ENCODE peak calls at places on chromosome 1, in five cellular contexts. Y, I, D, P and J are unnamed samples.

GRCh38 chr1:77048615-77049005 is 170.6 kb downstream of the PIGK start:
- DNase-seq in Y (no peak), P (no peak), I (no peak), D (no peak), J (no peak)

GRCh38 chr1:21262282-21263051 is 27.8 kb downstream of the ECE1 start:
- DNase-seq in Y (peak; percentile 88), I (no peak), P (peak; percentile 52), D (no peak), J (peak; percentile 33)

GRCh38 chr1:76826072-76826827 is 41.0 kb upstream of the ST6GALNAC5 start:
- DNase-seq in D (no peak), I (peak; percentile 76), P (peak; percentile 23), Y (peak; percentile 16), J (no peak)

GRCh38 chr1:59804301-59804700 is 10.4 kb upstream of the HOOK1 start:
- DNase-seq in P (no peak), D (no peak), Y (no peak), I (peak; percentile 2), J (no peak)

GRCh38 chr1:23530750-23531651 is at the start of gene E2F2:
- DNase-seq in D (peak; percentile 92), Y (peak; percentile 78), P (no peak), I (peak; percentile 88), J (peak; percentile 78)

GRCh38 chr1:199460933-199461332 is 566.6 kb upstream of the NR5A2 start:
- DNase-seq in D (no peak), I (no peak), Y (peak; percentile 31), P (no peak), J (no peak)

GRCh38 chr1:169577981-169578738 is 8.1 kb downstream of the F5 start:
- DNase-seq in I (no peak), Y (no peak), P (no peak), D (no peak), J (no peak)

GRCh38 chr1:234186037-234186688 is 187.1 kb upstream of the COA6 start:
- DNase-seq in P (no peak), D (no peak), I (peak; percentile 98), Y (peak; percentile 6), J (no peak)

GRCh38 chr1:93042134-93042821 is 36.8 kb upstream of the MTF2 start:
- DNase-seq in D (no peak), P (no peak), I (no peak), Y (peak; percentile 2), J (no peak)

GRCh38 chr1:66495490-66495889 is 38.5 kb upstream of the SGIP1 start:
- DNase-seq in I (no peak), D (no peak), Y (peak; percentile 49), P (peak; percentile 90), J (no peak)

GRCh38 chr1:231803353-231803752 is 176.8 kb downstream of the DISC1 start:
- DNase-seq in D (no peak), Y (peak; percentile 80), I (no peak), P (peak; percentile 53), J (no peak)

GRCh38 chr1:110123224-110123623 is 11.0 kb downstream of the UBL4B start:
- DNase-seq in I (no peak), Y (peak; percentile 35), P (peak; percentile 62), D (no peak), J (no peak)

GRCh38 chr1:228274452-228275153 is 66.8 kb downstream of the OBSCN start:
- DNase-seq in Y (no peak), D (no peak), I (no peak), P (no peak), J (no peak)

GRCh38 chr1:185546029-185546428 is 188.2 kb upstream of the HMCN1 start:
- DNase-seq in D (no peak), Y (no peak), P (no peak), I (no peak), J (no peak)

GRCh38 chr1:223843934-223844333 is 1.8 kb downstream of the TP53BP2 start:
- DNase-seq in D (no peak), P (no peak), Y (peak; percentile 28), I (no peak), J (no peak)

GRCh38 chr1:192762265-192762664 is 46.6 kb upstream of the RGS2 start:
- DNase-seq in D (no peak), I (no peak), P (no peak), Y (no peak), J (no peak)

GRCh38 chr1:15923241-15923640 is 52.7 kb downstream of the ZBTB17 start:
- DNase-seq in P (no peak), Y (peak; percentile 81), I (peak; percentile 94), D (no peak), J (no peak)

GRCh38 chr1:8516793-8517556 is 199.1 kb downstream of the SLC45A1 start:
- DNase-seq in I (no peak), D (peak; percentile 44), Y (no peak), P (no peak), J (no peak)

GRCh38 chr1:109269981-109270622 is 12.8 kb downstream of the PSRC1 start:
- DNase-seq in Y (no peak), D (no peak), I (no peak), P (no peak), J (no peak)

GRCh38 chr1:23957096-23957495 is 2.5 kb upstream of the PNRC2 start:
- DNase-seq in I (peak; percentile 81), P (no peak), Y (no peak), D (no peak), J (no peak)

GRCh38 chr1:228350831-228351781 is 55.5 kb downstream of the TRIM11 start:
- DNase-seq in Y (no peak), I (no peak), P (no peak), D (no peak), J (peak; percentile 9)

GRCh38 chr1:229012823-229013222 is 258.1 kb upstream of the RAB4A start:
- DNase-seq in I (no peak), P (no peak), Y (peak; percentile 31), D (no peak), J (no peak)

GRCh38 chr1:95012389-95012788 is 60.4 kb downstream of the ALG14 start:
- DNase-seq in D (no peak), P (peak; percentile 91), Y (peak; percentile 80), I (peak; percentile 15), J (no peak)

GRCh38 chr1:31587720-31588423 is 11.6 kb downstream of the TINAGL1 start:
- DNase-seq in P (no peak), I (peak; percentile 64), D (peak; percentile 6), Y (no peak), J (peak; percentile 85)

GRCh38 chr1:24526940-24527542 is 24.4 kb downstream of the RCAN3 start:
- DNase-seq in P (no peak), Y (peak; percentile 21), D (no peak), I (peak; percentile 38), J (no peak)

GRCh38 chr1:78918157-78918556 is 88.4 kb downstream of the ADGRL4 start:
- DNase-seq in P (no peak), D (no peak), I (no peak), Y (peak; percentile 31), J (no peak)

GRCh38 chr1:157088607-157089006 is 11.0 kb downstream of the ETV3L start:
- DNase-seq in I (peak; percentile 71), P (no peak), D (no peak), Y (no peak), J (no peak)

GRCh38 chr1:6490181-6491075 is 1.0 kb downstream of the PLEKHG5 start:
- DNase-seq in I (peak; percentile 89), P (no peak), D (peak; percentile 51), Y (peak; percentile 69), J (peak; percentile 86)

GRCh38 chr1:119653839-119654170 is 5.7 kb upstream of the ZNF697 start:
- DNase-seq in I (no peak), P (peak; percentile 43), D (no peak), Y (peak; percentile 64), J (no peak)

GRCh38 chr1:154759196-154759595 is 110.9 kb downstream of the KCNN3 start:
- DNase-seq in Y (no peak), I (no peak), D (no peak), P (no peak), J (no peak)